ENCODE peak calls at places on chromosomes 16 and 17, in nine cellular contexts. V is AG04450, L is mucosa of descending colon, S is hepatic stellate cell, N is T-helper 1 cell, Y is gastrocnemius medialis, O is brain pericyte, B is RCC 7860, U is NCI-H1105. F is an unnamed sample.

GRCh38 chr16:68235882-68236803 is at the start of gene ESRP2:
- DNase-seq in V (no peak), L (peak), S (no peak), N (peak), Y (no peak), O (no peak), B (no peak), U (peak), F (no peak)

GRCh38 chr16:30995927-30996323 is 10.9 kb downstream of the HSD3B7 start:
- DNase-seq in V (no peak), L (no peak), S (no peak), N (no peak), Y (no peak), O (no peak), B (no peak), U (no peak), F (no peak)

GRCh38 chr17:7294614-7295153 is at the start of gene YBX2:
- DNase-seq in V (no peak), L (peak), S (peak), N (peak), Y (peak), O (no peak), B (no peak), U (peak), F (peak)

GRCh38 chr17:39704821-39705551 is 5.1 kb downstream of the ERBB2 start:
- DNase-seq in V (no peak), L (no peak), S (peak), N (no peak), Y (no peak), O (no peak), B (no peak), U (no peak), F (no peak)

GRCh38 chr17:40317345-40317873 is 8.4 kb downstream of the RARA start:
- DNase-seq in V (no peak), L (no peak), S (peak), N (peak), Y (no peak), O (no peak), B (peak), U (no peak), F (no peak)

GRCh38 chr16:30571444-30572322 is at the start of gene ZNF688:
- DNase-seq in V (peak), L (peak), S (peak), N (peak), Y (peak), O (peak), B (peak), U (peak), F (peak)

GRCh38 chr16:67169642-67170167 is 633 bp upstream of the NOL3 start:
- DNase-seq in V (no peak), L (peak), S (no peak), N (no peak), Y (no peak), O (no peak), B (no peak), U (peak), F (no peak)

GRCh38 chr17:34307110-34307509 is 12.1 kb upstream of the CCL8 start:
- DNase-seq in V (no peak), L (no peak), S (no peak), N (no peak), Y (peak), O (no peak), B (no peak), U (no peak), F (no peak)

GRCh38 chr16:52496051-52496876 is 50.7 kb downstream of the TOX3 start:
- DNase-seq in V (no peak), L (no peak), S (no peak), N (no peak), Y (no peak), O (no peak), B (no peak), U (peak), F (no peak)

GRCh38 chr17:38579934-38580333 is 25.8 kb downstream of the SRCIN1 start:
- DNase-seq in V (no peak), L (no peak), S (peak), N (no peak), Y (no peak), O (no peak), B (peak), U (peak), F (no peak)

GRCh38 chr16:8458481-8458880 is 131.8 kb downstream of the TMEM114 start:
- DNase-seq in V (no peak), L (no peak), S (no peak), N (no peak), Y (no peak), O (no peak), B (no peak), U (no peak), F (no peak)

GRCh38 chr17:77076046-77076882 is 64.5 kb upstream of the SEC14L1 start:
- DNase-seq in V (no peak), L (no peak), S (no peak), N (no peak), Y (no peak), O (no peak), B (no peak), U (peak), F (no peak)

GRCh38 chr16:82880361-82880760 is 253.6 kb downstream of the CDH13 start:
- DNase-seq in V (no peak), L (no peak), S (no peak), N (no peak), Y (no peak), O (no peak), B (no peak), U (peak), F (no peak)

GRCh38 chr16:6076631-6077030 is 979.0 kb upstream of the EEF2KMT start:
- DNase-seq in V (no peak), L (no peak), S (no peak), N (no peak), Y (no peak), O (no peak), B (no peak), U (no peak), F (no peak)

GRCh38 chr16:51382215-51382614 is 231.1 kb upstream of the SALL1 start:
- DNase-seq in V (no peak), L (no peak), S (no peak), N (no peak), Y (no peak), O (no peak), B (peak), U (no peak), F (no peak)

GRCh38 chr17:1961187-1961586 is 63.9 kb downstream of the RTN4RL1 start:
- DNase-seq in V (no peak), L (no peak), S (no peak), N (no peak), Y (no peak), O (no peak), B (no peak), U (no peak), F (no peak)

GRCh38 chr16:68470461-68471150 is 22.3 kb upstream of the SMPD3 start:
- DNase-seq in V (no peak), L (peak), S (no peak), N (no peak), Y (peak), O (no peak), B (no peak), U (no peak), F (no peak)

GRCh38 chr17:7419833-7420610 is at the start of gene SPEM1:
- DNase-seq in V (no peak), L (no peak), S (no peak), N (no peak), Y (no peak), O (no peak), B (no peak), U (no peak), F (no peak)

GRCh38 chr17:50056961-50057330 is 1.0 kb downstream of the ITGA3 start:
- DNase-seq in V (no peak), L (peak), S (peak), N (no peak), Y (no peak), O (no peak), B (no peak), U (no peak), F (no peak)

GRCh38 chr17:43753488-43754129 is 5.0 kb downstream of the SOST start:
- DNase-seq in V (no peak), L (no peak), S (no peak), N (no peak), Y (no peak), O (no peak), B (peak), U (no peak), F (no peak)

GRCh38 chr17:73302189-73302588 is 9.6 kb downstream of the CDC42EP4 start:
- DNase-seq in V (no peak), L (no peak), S (no peak), N (no peak), Y (no peak), O (no peak), B (no peak), U (no peak), F (no peak)

GRCh38 chr17:61000911-61001310 is 323.3 kb downstream of the BCAS3 start:
- DNase-seq in V (peak), L (no peak), S (peak), N (no peak), Y (no peak), O (no peak), B (peak), U (no peak), F (no peak)

GRCh38 chr16:2426941-2427361 is 2.3 kb upstream of the CCNF start:
- DNase-seq in V (no peak), L (no peak), S (no peak), N (no peak), Y (no peak), O (no peak), B (no peak), U (no peak), F (no peak)

GRCh38 chr16:10579965-10580918 is at the start of gene EMP2:
- DNase-seq in V (peak), L (peak), S (peak), N (no peak), Y (peak), O (no peak), B (peak), U (peak), F (no peak)

GRCh38 chr16:87784812-87785211 is 19.0 kb upstream of the KLHDC4 start:
- DNase-seq in V (no peak), L (no peak), S (peak), N (no peak), Y (no peak), O (no peak), B (no peak), U (no peak), F (no peak)

GRCh38 chr17:73262676-73263642 is 1.3 kb upstream of the CPSF4L start:
- DNase-seq in V (no peak), L (no peak), S (no peak), N (no peak), Y (no peak), O (no peak), B (no peak), U (no peak), F (no peak)

GRCh38 chr16:84532855-84533486 is 28.5 kb upstream of the MEAK7 start:
- DNase-seq in V (no peak), L (no peak), S (no peak), N (no peak), Y (peak), O (no peak), B (no peak), U (no peak), F (no peak)

GRCh38 chr17:51044964-51045363 is 75.7 kb downstream of the SPAG9 start:
- DNase-seq in V (no peak), L (no peak), S (no peak), N (no peak), Y (no peak), O (no peak), B (no peak), U (no peak), F (no peak)

GRCh38 chr17:20611314-20611713 is 31.8 kb downstream of the CDRT15L2 start:
- DNase-seq in V (no peak), L (no peak), S (no peak), N (no peak), Y (no peak), O (no peak), B (no peak), U (no peak), F (no peak)

GRCh38 chr16:85347213-85347591 is 234.9 kb upstream of the CIBAR2 start:
- DNase-seq in V (no peak), L (no peak), S (no peak), N (no peak), Y (no peak), O (no peak), B (no peak), U (no peak), F (no peak)

GRCh38 chr16:30185683-30186421 is 2.5 kb downstream of the CORO1A start:
- DNase-seq in V (no peak), L (peak), S (no peak), N (peak), Y (no peak), O (no peak), B (no peak), U (no peak), F (peak)

F was measured in activated T-helper 2 cell treated with anti-CD3 and anti-CD28 coated beads, Interferon-gamma antibody, Interleukin-2, Interleukin-4, amounts not matched to agents 10 μg/mL and 5 μg/mL and 100 μg/mL, durations not matched to agents 14 hours and 24 hours and 36 hours.